ENCODE peak calls at places on chromosomes 6 and 20, in eight cellular contexts. E, D, J, F, T, G, X and Z are unnamed samples.

GRCh38 chr6:122877302-122877701 is 88.2 kb downstream of the SMPDL3A start:
- DNase-seq in E (no peak), X (no peak), T (no peak), J (no peak), G (no peak), F (no peak), D (no peak), Z (no peak)

GRCh38 chr6:136037246-136037884 is 185.9 kb downstream of the PDE7B start:
- DNase-seq in F (no peak), E (no peak), J (no peak), T (no peak), X (no peak), G (no peak), D (peak), Z (no peak)

GRCh38 chr20:32052090-32052791 is at the start of gene HCK:
- DNase-seq in G (no peak), X (no peak), F (peak), J (peak), T (no peak), E (no peak), D (no peak), Z (no peak)

GRCh38 chr6:119493980-119494379 is 144.4 kb upstream of the MAN1A1 start:
- DNase-seq in J (no peak), T (no peak), F (no peak), D (no peak), X (no peak), E (no peak), G (no peak), Z (no peak)

GRCh38 chr6:30192076-30192475 is 21.1 kb downstream of the TRIM26 start:
- DNase-seq in J (no peak), D (no peak), T (no peak), X (no peak), F (no peak), E (no peak), G (no peak), Z (no peak)

GRCh38 chr20:703426-703825 is 27.8 kb upstream of the SCRT2 start:
- DNase-seq in F (no peak), G (no peak), E (no peak), X (no peak), J (no peak), D (no peak), T (no peak), Z (no peak)

GRCh38 chr6:90227693-90228092 is 69.0 kb downstream of the BACH2 start:
- DNase-seq in E (no peak), F (no peak), G (no peak), X (no peak), D (no peak), T (no peak), J (no peak), Z (no peak)

GRCh38 chr20:50371878-50372769 is 138.1 kb upstream of the PTPN1 start:
- DNase-seq in F (no peak), G (no peak), E (no peak), J (no peak), D (no peak), T (no peak), X (no peak), Z (no peak)

GRCh38 chr6:26156105-26156849 is 69.0 kb downstream of the HFE start:
- DNase-seq in J (peak), X (peak), E (peak), D (peak), G (peak), T (peak), F (peak), Z (peak)

GRCh38 chr6:15874351-15874750 is 211.5 kb upstream of the DTNBP1 start:
- DNase-seq in D (no peak), T (no peak), J (no peak), E (no peak), G (no peak), X (no peak), F (no peak), Z (no peak)

GRCh38 chr6:15877245-15877644 is 214.4 kb upstream of the DTNBP1 start:
- DNase-seq in T (no peak), G (no peak), D (no peak), X (no peak), E (no peak), F (no peak), J (no peak), Z (no peak)

GRCh38 chr6:15874821-15875220 is 212.0 kb upstream of the DTNBP1 start:
- DNase-seq in X (no peak), T (no peak), D (peak), F (no peak), E (no peak), J (no peak), G (no peak), Z (no peak)

GRCh38 chr6:15879372-15880261 is 216.8 kb upstream of the DTNBP1 start:
- DNase-seq in G (peak), F (peak), E (no peak), J (peak), D (peak), X (peak), T (no peak), Z (no peak)

GRCh38 chr6:15876406-15876805 is 213.6 kb upstream of the DTNBP1 start:
- DNase-seq in D (peak), J (peak), G (no peak), F (no peak), T (no peak), E (no peak), X (no peak), Z (no peak)
- TF ChIP-seq CTCF in D (no peak), J (no peak), G (no peak), F (no peak), T (no peak), E (no peak), X (no peak), Z (no peak)

GRCh38 chr20:3168079-3168828 is 5.1 kb downstream of the LZTS3 start:
- DNase-seq in F (peak), J (no peak), X (no peak), T (peak), E (peak), G (no peak), D (no peak), Z (no peak)
- TF ChIP-seq CTCF in F (no peak), J (no peak), X (no peak), T (peak), E (no peak), G (no peak), D (no peak), Z (no peak)

DNA sequence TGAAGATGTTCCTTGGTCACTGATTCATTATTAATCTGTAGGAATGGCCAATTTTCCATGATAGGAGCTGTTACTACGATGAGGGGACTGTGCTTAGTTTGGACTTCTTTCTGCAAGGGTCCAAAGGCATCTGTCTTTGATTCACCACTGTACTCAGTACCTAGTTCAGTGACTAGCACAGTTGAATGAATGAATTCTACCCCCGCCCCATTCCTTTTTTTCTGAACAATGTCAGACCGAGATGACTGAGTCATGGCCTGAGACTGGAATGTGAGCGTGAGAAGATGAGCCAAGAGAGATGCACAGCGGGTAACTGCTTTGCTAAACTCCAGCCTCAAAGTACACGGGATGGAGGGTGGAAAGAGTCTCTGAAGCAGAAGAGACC is 419 bp upstream of the SNHG17 start:
- DNase-seq in E (no peak), X (no peak), F (no peak), T (no peak), G (no peak), J (no peak), D (peak), Z (no peak)
- TF ChIP-seq CTCF in E (no peak), X (no peak), F (peak), T (no peak), G (peak), J (no peak), D (no peak), Z (no peak)

DNA sequence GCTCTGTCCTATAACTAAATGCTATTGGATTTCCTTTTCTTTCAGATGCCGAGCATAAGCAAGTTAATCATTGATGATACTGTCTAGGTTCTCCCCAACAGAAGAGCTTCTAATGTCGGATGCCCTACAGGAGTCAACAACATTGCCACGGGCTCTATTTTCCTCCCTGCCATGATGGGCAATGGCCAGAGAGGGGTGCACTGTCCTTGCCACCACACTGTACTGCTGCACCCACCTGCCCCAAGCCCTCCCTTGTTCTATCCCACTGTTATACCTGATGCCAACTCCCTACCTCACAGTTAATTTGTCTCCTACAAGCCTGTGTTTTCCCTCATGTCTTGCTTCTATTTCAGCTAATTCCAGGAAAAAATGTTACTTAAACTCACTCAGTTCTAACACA is 773.6 kb upstream of the CHD6 start:
- DNase-seq in J (no peak), G (no peak), D (no peak), F (no peak), T (no peak), X (no peak), E (peak), Z (no peak)
- TF ChIP-seq CTCF in J (no peak), G (no peak), D (no peak), F (no peak), T (no peak), X (no peak), E (no peak), Z (no peak)

DNA sequence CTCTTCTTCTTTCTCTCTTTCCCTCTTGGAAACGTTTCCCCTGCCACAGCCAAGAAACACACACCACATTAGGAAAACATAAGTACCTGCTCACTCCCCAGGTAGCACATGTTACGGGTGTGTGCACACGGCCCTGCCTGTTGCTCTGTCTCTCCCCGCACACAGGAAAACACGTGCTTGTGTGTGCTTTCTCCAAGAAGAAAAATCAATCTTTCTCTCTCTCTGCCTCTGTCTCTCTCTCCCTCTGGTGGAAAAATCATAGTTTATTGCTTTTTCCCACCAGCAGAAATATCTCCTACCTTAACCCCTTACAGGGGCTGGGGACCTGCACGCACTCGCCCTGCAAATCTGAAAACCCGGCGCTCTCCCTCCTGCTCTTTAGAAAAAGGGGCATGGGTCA is 102.3 kb downstream of the EDN3 start:
- DNase-seq in X (no peak), J (no peak), G (peak), D (no peak), E (no peak), F (no peak), T (no peak), Z (no peak)
- TF ChIP-seq CTCF in X (no peak), J (no peak), G (no peak), D (no peak), E (no peak), F (no peak), T (no peak), Z (peak)

GRCh38 chr6:169421890-169422289 is 168.2 kb upstream of the THBS2 start:
- DNase-seq in F (no peak), E (no peak), X (no peak), G (no peak), T (no peak), J (no peak), D (no peak), Z (no peak)

GRCh38 chr6:169424821-169425240 is 171.2 kb upstream of the THBS2 start:
- DNase-seq in F (no peak), E (no peak), T (no peak), D (peak), J (no peak), X (no peak), G (no peak), Z (no peak)

GRCh38 chr6:169424149-169424804 is 170.6 kb upstream of the THBS2 start:
- DNase-seq in D (no peak), X (no peak), F (no peak), T (no peak), J (no peak), G (no peak), E (no peak), Z (no peak)

GRCh38 chr6:169417101-169417500 is 163.5 kb upstream of the THBS2 start:
- DNase-seq in G (no peak), D (no peak), X (no peak), F (no peak), T (no peak), E (no peak), J (no peak), Z (no peak)

GRCh38 chr6:169420912-169421543 is 167.4 kb upstream of the THBS2 start:
- DNase-seq in G (no peak), E (peak), F (peak), D (peak), X (no peak), T (no peak), J (no peak), Z (peak)
- TF ChIP-seq CTCF in G (no peak), E (peak), F (peak), D (peak), X (no peak), T (peak), J (no peak), Z (peak)

DNA sequence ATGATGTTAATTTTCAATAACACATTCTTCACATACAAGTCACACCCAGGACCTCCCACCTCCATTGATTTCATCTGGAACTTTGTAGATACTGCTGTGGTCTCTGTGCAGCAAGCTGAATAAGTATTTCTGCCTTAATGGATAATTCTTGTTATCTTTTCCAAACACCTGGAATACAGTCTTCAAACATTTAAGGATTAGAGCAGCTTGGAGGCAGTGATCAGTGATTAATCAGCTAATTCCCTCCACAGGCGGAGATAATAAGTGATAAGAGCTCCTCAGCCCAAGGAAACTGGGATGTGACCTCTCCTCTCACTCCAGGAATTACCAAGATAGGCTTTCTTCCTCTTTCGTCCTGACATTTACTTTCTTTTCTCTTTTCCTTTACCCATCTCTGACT is 110.7 kb downstream of the FIG4 start:
- DNase-seq in E (no peak), X (no peak), G (no peak), J (no peak), D (no peak), F (no peak), T (no peak), Z (no peak)
- TF ChIP-seq CTCF in E (no peak), X (no peak), G (no peak), J (no peak), D (no peak), F (no peak), T (no peak), Z (no peak)

DNA sequence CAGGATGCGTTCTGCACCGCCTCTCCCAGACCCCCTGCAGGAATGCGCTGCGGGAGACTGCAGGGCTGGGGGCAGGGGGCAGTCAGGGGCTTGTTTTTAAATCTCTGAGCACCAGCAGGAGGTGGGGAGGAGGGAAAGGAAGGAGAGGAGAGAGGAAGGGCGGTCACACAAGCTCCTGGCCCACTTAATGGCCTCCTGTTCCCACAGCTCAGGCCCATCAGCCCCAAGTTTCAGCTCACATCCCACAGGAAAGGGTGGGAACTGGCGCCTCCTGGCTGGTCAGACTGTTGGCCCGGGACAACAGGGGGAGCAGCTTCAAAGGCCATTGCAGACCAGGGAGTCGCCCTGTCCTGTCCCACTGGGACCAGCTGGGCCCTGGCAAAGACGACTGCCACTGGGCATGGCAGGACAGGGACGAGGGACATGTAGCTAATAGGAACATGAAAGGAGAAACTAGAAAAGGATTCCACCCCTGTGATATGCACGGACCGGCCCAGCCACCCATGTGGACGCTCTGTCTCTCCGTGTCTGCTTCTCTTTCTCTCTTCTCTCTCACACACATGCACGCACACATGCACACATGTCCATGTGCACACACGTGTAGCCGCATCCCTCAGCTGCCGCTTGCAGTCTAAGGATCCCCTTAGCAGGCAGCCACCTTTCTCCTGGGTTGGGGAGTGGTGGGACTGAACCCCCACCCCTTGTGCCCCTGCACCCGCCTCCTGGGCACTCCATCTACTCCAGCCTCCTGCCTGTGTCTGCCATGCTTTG is 34.6 kb downstream of the TFEB start:
- DNase-seq in D (no peak), J (no peak), T (no peak), X (no peak), E (peak), G (no peak), F (no peak), Z (no peak)
- TF ChIP-seq CTCF in D (peak), J (no peak), T (peak), X (no peak), E (no peak), G (no peak), F (no peak), Z (no peak)